ENCODE peak calls at places on chromosomes 3 and 15, in nine cellular contexts. Q is stomach, Z is transverse colon, N is uterus, V is Peyer's patch, K is heart left ventricle, J is adrenal gland, U is A549, S is sigmoid colon. A is an unnamed sample.

GRCh38 chr3:17986393-17986816 is 244.0 kb upstream of the TBC1D5 start:
- DNase-seq in Q (no peak), Z (no peak), N (no peak), V (no peak), K (no peak), J (no peak), U (no peak), S (no peak), A (no peak)

GRCh38 chr3:66001626-66002025 is 37.1 kb downstream of the MAGI1 start:
- DNase-seq in Q (no peak), Z (no peak), N (no peak), V (no peak), K (no peak), J (no peak), U (no peak), S (no peak), A (no peak)

GRCh38 chr3:113825090-113825489 is 13.5 kb upstream of the GRAMD1C start:
- DNase-seq in Q (no peak), Z (no peak), N (no peak), V (no peak), K (no peak), J (no peak), U (peak), S (no peak), A (no peak)

GRCh38 chr15:65651831-65652749 is 30.4 kb downstream of the SLC24A1 start:
- DNase-seq in Q (no peak), Z (no peak), N (no peak), V (no peak), K (no peak), J (no peak), U (no peak), S (no peak), A (no peak)

GRCh38 chr15:97490429-97490828 is 470.1 kb upstream of the ARRDC4 start:
- DNase-seq in Q (no peak), Z (no peak), N (no peak), V (no peak), K (no peak), J (no peak), U (no peak), S (no peak), A (no peak)

GRCh38 chr15:74746389-74746788 is 2.3 kb upstream of the CYP1A2 start:
- DNase-seq in Q (no peak), Z (no peak), N (no peak), V (no peak), K (no peak), J (no peak), U (no peak), S (no peak), A (no peak)

GRCh38 chr3:20975221-20975620 is 775.8 kb downstream of the ZNF385D start:
- DNase-seq in Q (no peak), Z (no peak), N (no peak), V (no peak), K (no peak), J (no peak), U (no peak), S (peak), A (no peak)

GRCh38 chr15:81281176-81281735 is 42.7 kb downstream of the STARD5 start:
- DNase-seq in Q (no peak), Z (no peak), N (no peak), V (peak), K (no peak), J (no peak), U (no peak), S (no peak), A (no peak)

GRCh38 chr3:70981252-70981933 is 602.1 kb downstream of the FOXP1 start:
- DNase-seq in Q (no peak), Z (no peak), N (no peak), V (no peak), K (no peak), J (no peak), U (no peak), S (no peak), A (no peak)

GRCh38 chr3:170356596-170357175 is 829 bp upstream of the SKIL start:
- DNase-seq in Q (peak), Z (peak), N (peak), V (peak), K (peak), J (peak), U (peak), S (peak), A (peak)

GRCh38 chr15:47332481-47332880 is 384.8 kb upstream of the SEMA6D start:
- DNase-seq in Q (no peak), Z (no peak), N (no peak), V (no peak), K (no peak), J (no peak), U (no peak), S (no peak), A (no peak)

GRCh38 chr3:13229291-13229949 is 156.2 kb upstream of the IQSEC1 start:
- DNase-seq in Q (no peak), Z (no peak), N (no peak), V (no peak), K (no peak), J (no peak), U (peak), S (no peak), A (peak)

GRCh38 chr3:124456506-124456905 is 273.7 kb upstream of the UMPS start:
- DNase-seq in Q (no peak), Z (no peak), N (no peak), V (no peak), K (peak), J (no peak), U (no peak), S (no peak), A (no peak)

GRCh38 chr3:170999737-171000242 is 26.7 kb downstream of the SLC2A2 start:
- DNase-seq in Q (no peak), Z (peak), N (peak), V (peak), K (no peak), J (peak), U (peak), S (no peak), A (no peak)

GRCh38 chr3:182148360-182148759 is 436.6 kb downstream of the SOX2 start:
- DNase-seq in Q (no peak), Z (no peak), N (no peak), V (no peak), K (no peak), J (no peak), U (no peak), S (no peak), A (no peak)

GRCh38 chr3:153714588-153715285 is 406.5 kb upstream of the ARHGEF26 start:
- DNase-seq in Q (no peak), Z (no peak), N (no peak), V (no peak), K (no peak), J (no peak), U (no peak), S (no peak), A (no peak)

GRCh38 chr3:15861163-15861562 is 63.4 kb upstream of the ANKRD28 start:
- DNase-seq in Q (no peak), Z (no peak), N (no peak), V (no peak), K (no peak), J (no peak), U (no peak), S (no peak), A (peak)

GRCh38 chr3:158766364-158766763 is 34.1 kb upstream of the RARRES1 start:
- DNase-seq in Q (no peak), Z (no peak), N (no peak), V (no peak), K (no peak), J (no peak), U (no peak), S (no peak), A (no peak)

GRCh38 chr3:196555295-196555694 is 13.1 kb downstream of the WDR53 start:
- DNase-seq in Q (no peak), Z (no peak), N (no peak), V (no peak), K (no peak), J (no peak), U (no peak), S (no peak), A (no peak)

GRCh38 chr3:42547401-42547945 is 34.3 kb downstream of the SEC22C start:
- DNase-seq in Q (peak), Z (peak), N (peak), V (peak), K (peak), J (peak), U (peak), S (peak), A (peak)

GRCh38 chr3:194134231-194134756 is 1.7 kb upstream of the HES1 start:
- DNase-seq in Q (peak), Z (peak), N (no peak), V (peak), K (peak), J (peak), U (no peak), S (peak), A (peak)

GRCh38 chr15:78072080-78072892 is 5.2 kb downstream of the TBC1D2B start:
- DNase-seq in Q (no peak), Z (peak), N (peak), V (peak), K (peak), J (peak), U (no peak), S (peak), A (no peak)

GRCh38 chr3:156617145-156617544 is 57.2 kb upstream of the TIPARP start:
- DNase-seq in Q (no peak), Z (no peak), N (no peak), V (no peak), K (no peak), J (no peak), U (no peak), S (no peak), A (no peak)

GRCh38 chr3:164476631-164477030 is 601.7 kb downstream of the SI start:
- DNase-seq in Q (no peak), Z (no peak), N (no peak), V (no peak), K (no peak), J (no peak), U (no peak), S (no peak), A (no peak)
- TF ChIP-seq POLR2A in Q (no peak), Z (no peak), N (no peak), V (no peak), K (no peak), J (no peak), U (no peak), S (no peak), A (no peak)

GRCh38 chr3:101781166-101781565 is 2.2 kb downstream of the NXPE3 start:
- DNase-seq in Q (no peak), Z (no peak), N (no peak), V (no peak), K (no peak), J (no peak), U (peak), S (no peak), A (no peak)

GRCh38 chr3:101778385-101779046 is 495 bp upstream of the NXPE3 start:
- DNase-seq in Q (no peak), Z (no peak), N (no peak), V (no peak), K (no peak), J (no peak), U (no peak), S (no peak), A (no peak)

GRCh38 chr3:101780661-101781060 is 1.6 kb downstream of the NXPE3 start:
- DNase-seq in Q (no peak), Z (no peak), N (peak), V (no peak), K (peak), J (no peak), U (peak), S (no peak), A (peak)

GRCh38 chr3:101779808-101780366 is 876 bp downstream of the NXPE3 start:
- DNase-seq in Q (no peak), Z (no peak), N (no peak), V (no peak), K (peak), J (no peak), U (no peak), S (no peak), A (peak)

DNA sequence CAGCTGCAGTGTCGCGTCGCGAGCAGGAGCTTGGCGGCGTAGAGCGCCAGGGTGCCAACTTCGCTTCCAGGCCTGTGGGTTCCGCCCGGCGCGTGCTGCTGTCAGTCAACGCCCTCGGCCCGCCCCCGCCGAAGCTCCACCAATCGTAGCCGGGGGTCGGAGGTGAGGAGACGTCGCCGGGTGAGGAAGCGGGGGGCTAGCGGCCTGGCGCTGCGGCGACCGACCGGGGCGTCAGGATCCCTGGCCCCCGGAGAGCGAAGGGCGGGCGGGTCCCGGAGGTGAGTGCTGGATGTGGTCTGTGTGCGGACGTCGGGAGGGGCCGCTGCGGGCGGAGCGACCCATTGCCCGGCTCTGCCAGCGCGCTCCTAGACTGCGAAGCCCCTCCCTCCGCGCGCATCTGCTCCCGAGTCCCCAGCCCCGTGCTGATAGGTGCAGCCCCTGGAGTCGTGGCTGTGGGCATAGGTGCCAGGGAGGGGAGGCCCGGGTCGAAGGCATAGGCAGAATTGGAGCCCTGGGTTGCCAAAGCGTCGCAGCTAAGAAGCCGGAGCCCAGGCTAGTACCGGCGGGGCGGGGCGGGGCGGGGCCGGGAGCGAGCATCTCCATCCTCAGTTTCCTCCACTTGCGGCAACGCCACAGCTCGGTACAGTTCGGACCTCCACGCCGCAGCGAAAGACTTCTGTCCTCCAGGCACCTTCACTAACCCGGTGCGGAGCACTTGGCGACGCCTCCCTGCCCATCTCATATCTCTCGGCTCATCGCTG is at the start of gene NXPE3:
- DNase-seq in Q (peak), Z (peak), N (peak), V (peak), K (peak), J (peak), U (peak), S (peak), A (peak)
- TF ChIP-seq POLR2A in Q (no peak), Z (no peak), N (peak), V (no peak), K (peak), J (peak), U (peak), S (no peak), A (peak)

DNA sequence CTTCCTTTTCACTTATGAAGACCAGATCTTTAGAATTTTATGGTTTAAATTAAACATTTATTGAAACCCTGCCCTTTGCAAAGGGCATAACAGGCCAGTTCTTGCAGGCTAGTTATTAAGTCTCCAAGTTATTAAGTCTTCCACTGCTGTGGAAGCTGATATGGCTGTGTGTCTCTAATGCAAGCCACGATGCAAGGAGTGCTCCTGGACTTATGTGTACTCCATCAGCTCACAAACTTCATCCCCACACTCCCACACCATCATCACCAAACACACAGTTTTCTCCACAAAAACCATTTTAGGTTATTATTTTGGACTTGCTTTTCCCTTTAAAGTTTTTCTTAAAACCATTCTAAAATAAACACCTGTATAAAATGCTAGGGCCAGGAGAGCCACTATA is 62.4 kb downstream of the ZIC4 start:
- DNase-seq in Q (no peak), Z (no peak), N (no peak), V (no peak), K (no peak), J (no peak), U (no peak), S (no peak), A (no peak)
- TF ChIP-seq POLR2A in Q (no peak), Z (no peak), N (no peak), V (no peak), K (no peak), J (no peak), U (no peak), S (no peak), A (no peak)

GRCh38 chr15:56886878-56887781 is 31.3 kb upstream of the TCF12 start:
- DNase-seq in Q (peak), Z (peak), N (peak), V (peak), K (peak), J (peak), U (peak), S (peak), A (peak)
- TF ChIP-seq POLR2A in Q (peak), Z (peak), N (peak), V (peak), K (peak), J (peak), U (peak), S (peak), A (peak)

DNA sequence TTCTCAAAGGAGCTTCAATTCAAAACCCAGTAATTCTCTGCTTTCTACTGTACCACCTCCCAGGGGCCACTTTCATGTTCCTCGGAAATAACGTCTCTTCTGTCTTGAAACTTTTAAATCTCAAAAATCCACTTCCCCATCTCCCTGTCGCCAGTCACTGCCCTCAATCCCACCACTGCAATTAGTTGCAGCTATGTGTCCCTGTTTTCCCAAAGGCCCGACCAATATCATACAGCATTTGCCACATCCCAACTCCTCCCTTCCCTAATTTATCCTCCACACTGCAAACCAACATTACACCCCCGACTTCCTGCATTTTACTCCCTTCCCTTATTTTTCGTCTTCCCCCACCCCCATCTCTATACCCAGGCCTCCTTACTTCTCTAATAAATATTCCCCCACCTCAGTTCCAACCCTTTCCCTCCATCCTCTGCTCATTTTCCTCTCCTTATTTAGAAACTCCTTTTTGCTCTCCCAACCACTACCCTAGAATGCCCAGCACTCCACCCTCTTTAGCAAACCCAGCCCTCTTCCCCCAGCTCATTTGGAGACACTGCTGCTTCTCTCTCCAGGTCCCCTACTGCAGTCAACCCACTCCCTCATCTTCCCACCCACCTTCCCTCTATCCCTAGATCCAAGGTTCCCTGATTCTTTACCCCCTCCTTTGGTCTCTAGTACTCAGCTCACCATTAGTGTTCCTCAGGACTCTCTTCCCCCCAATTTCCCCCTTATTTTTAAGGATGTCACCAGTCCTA is 1.1 kb downstream of the NPTN start:
- DNase-seq in Q (no peak), Z (peak), N (peak), V (no peak), K (peak), J (peak), U (peak), S (peak), A (peak)
- TF ChIP-seq POLR2A in Q (no peak), Z (peak), N (peak), V (no peak), K (peak), J (peak), U (no peak), S (peak), A (peak)

DNA sequence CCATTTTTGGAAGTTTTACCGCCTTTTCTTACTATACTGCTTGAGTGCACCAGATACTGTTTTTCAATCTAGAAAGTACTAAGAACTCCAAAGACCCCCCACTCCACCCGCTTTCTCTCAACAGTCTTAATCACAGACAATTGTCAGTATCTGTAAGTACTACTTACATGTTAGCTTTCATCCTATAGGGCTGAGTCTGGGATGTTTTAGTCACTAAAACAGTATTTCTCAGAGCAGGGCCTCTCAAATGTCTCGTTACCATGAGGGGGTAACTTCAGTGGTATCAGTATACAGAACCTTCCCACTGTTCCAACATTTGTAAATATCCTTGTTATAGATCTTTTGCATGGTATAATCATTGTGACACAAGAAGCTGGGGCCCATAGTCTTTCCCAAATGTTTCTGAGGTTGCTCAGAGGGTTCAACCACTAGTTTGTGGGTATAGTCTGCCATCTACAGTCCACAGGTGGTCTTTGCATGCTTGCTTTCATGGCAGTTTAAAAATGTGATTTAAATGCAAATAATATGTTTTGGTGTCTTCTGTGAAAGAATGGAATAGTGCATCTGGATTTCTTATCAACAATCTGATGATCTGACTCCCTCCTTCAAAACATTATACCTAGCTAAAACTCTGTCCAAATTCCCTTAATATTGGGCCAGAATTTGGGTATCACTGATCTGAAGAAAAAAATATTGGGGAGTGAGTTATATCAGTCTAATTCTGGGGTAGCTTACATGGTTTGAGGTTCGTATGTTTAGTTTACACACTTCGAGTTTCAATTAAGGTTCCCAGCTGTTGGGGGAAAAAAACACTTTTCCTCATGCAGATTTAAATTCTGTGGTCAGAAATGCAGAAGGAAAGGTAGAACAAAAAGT is 18.0 kb upstream of the DNAJC13 start:
- DNase-seq in Q (no peak), Z (no peak), N (no peak), V (peak), K (no peak), J (peak), U (peak), S (no peak), A (peak)
- TF ChIP-seq POLR2A in Q (no peak), Z (no peak), N (no peak), V (no peak), K (no peak), J (no peak), U (no peak), S (no peak), A (no peak)

DNA sequence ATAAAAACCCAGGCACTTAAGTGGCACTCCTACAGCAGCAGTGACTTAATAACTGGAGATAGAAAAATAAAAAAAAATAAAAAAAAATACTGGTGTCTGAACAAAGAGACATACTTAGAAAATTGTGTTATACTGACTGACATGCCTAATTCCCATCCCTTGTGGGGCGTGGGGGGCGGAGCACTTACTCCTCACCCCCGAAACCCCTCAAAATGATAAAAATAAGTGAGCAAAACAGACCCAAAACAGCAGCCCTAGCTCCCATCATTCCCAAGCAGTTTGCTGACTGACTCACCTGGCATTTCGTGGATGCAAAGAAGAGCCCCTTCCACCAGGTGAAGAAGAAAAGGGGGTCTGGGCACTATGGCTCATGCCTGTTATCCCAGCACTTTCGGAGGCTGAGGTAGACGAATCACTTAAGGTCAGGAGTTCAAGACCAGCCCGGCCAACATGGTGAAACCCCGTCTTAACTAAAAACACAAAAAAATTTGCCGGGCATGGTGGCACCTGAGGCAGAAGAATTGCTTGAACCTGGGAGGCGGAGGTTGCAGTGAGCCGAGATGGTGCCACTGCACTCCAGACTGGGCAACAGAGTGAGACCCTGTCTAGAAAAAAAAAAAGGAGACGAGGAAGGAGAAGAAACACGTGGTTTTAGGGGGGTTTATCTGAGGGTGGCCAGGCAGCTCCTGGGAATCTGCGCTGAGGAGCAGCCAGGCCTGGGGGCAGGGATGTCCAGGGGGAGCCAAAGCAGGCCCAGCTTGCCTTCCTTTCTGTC is 50.8 kb upstream of the BLM start:
- DNase-seq in Q (no peak), Z (no peak), N (no peak), V (no peak), K (no peak), J (no peak), U (no peak), S (no peak), A (no peak)
- TF ChIP-seq POLR2A in Q (no peak), Z (no peak), N (no peak), V (no peak), K (no peak), J (no peak), U (no peak), S (no peak), A (no peak)